ENCODE peak calls at places on chromosomes 11 and 22, in seven cellular contexts. T is brain microvascular endothelial cell, G is right atrium auricular region, Z is PC-9, V is AG10803, C is tibial nerve, W is keratinocyte. S is an unnamed sample.

GRCh38 chr11:113176971-113177370 is 137.4 kb upstream of the TTC12 start:
- DNase-seq in T (peak), V (peak), Z (peak), G (no peak), C (no peak), W (no peak), S (no peak)

GRCh38 chr11:1768141-1768469 is 4.4 kb upstream of the CTSD start:
- DNase-seq in T (no peak), V (no peak), W (no peak), G (no peak), C (no peak), Z (no peak), S (no peak)

GRCh38 chr11:29842061-29842460 is 174.8 kb downstream of the KCNA4 start:
- DNase-seq in W (no peak), C (no peak), V (no peak), G (no peak), T (no peak), Z (no peak), S (no peak)

GRCh38 chr11:123018702-123019101 is 37.1 kb upstream of the BSX start:
- DNase-seq in W (no peak), V (no peak), T (no peak), C (no peak), G (no peak), Z (no peak), S (no peak)

GRCh38 chr11:120270386-120270785 is 30.4 kb downstream of the POU2F3 start:
- DNase-seq in C (no peak), V (no peak), Z (no peak), W (no peak), G (no peak), T (no peak), S (no peak)

GRCh38 chr11:94183886-94184264 is 55.2 kb downstream of the PANX1 start:
- DNase-seq in V (peak), W (peak), Z (peak), C (peak), G (peak), T (peak), S (no peak)

GRCh38 chr22:26690654-26691376 is 33.4 kb downstream of the MIAT start:
- DNase-seq in C (no peak), V (no peak), W (no peak), G (no peak), T (no peak), Z (no peak), S (no peak)

GRCh38 chr11:133829566-133829965 is 15.7 kb downstream of the SPATA19 start:
- DNase-seq in W (no peak), C (no peak), T (no peak), V (no peak), G (no peak), Z (no peak), S (no peak)

GRCh38 chr11:11436715-11437313 is 83.8 kb upstream of the CSNK2A3 start:
- DNase-seq in G (no peak), W (no peak), T (no peak), C (no peak), V (no peak), Z (no peak), S (no peak)

GRCh38 chr11:33191456-33191855 is 30.2 kb upstream of the CSTF3 start:
- DNase-seq in W (no peak), T (no peak), G (no peak), C (no peak), V (no peak), Z (no peak), S (no peak)

GRCh38 chr22:44143117-44143495 is 37.6 kb upstream of the PARVG start:
- DNase-seq in T (no peak), G (no peak), C (no peak), Z (no peak), W (no peak), V (no peak), S (no peak)

GRCh38 chr22:31001124-31001770 is 32.2 kb downstream of the TUG1 start:
- DNase-seq in V (no peak), W (no peak), G (no peak), C (no peak), T (no peak), Z (no peak), S (no peak)

GRCh38 chr22:49576241-49577141 is 251.2 kb downstream of the BRD1 start:
- DNase-seq in Z (no peak), T (no peak), C (no peak), G (no peak), W (no peak), V (no peak), S (no peak)

GRCh38 chr22:27041745-27042144 is 384.4 kb downstream of the MIAT start:
- DNase-seq in V (no peak), G (peak), T (no peak), W (no peak), Z (no peak), C (no peak), S (no peak)

GRCh38 chr22:24807284-24807950 is 1.4 kb downstream of the SGSM1 start:
- DNase-seq in W (peak), V (no peak), T (peak), C (peak), G (no peak), Z (no peak), S (no peak)

GRCh38 chr11:126722956-126723664 is 277.5 kb downstream of the KIRREL3 start:
- DNase-seq in T (no peak), C (no peak), G (no peak), W (no peak), Z (no peak), V (no peak), S (no peak)

GRCh38 chr11:47924184-47924671 is 56.1 kb upstream of the PTPRJ start:
- DNase-seq in G (no peak), C (no peak), W (no peak), T (peak), Z (peak), V (peak), S (no peak)

GRCh38 chr11:26696330-26696729 is 25.5 kb downstream of the SLC5A12 start:
- DNase-seq in Z (no peak), V (no peak), C (no peak), T (no peak), G (no peak), W (no peak), S (no peak)

GRCh38 chr22:47277511-47277910 is 515.1 kb downstream of the TBC1D22A start:
- DNase-seq in G (no peak), V (no peak), W (no peak), T (no peak), C (no peak), Z (no peak), S (no peak)

GRCh38 chr11:60780065-60780464 is 5.1 kb upstream of the MS4A10 start:
- DNase-seq in Z (peak), C (no peak), V (no peak), G (no peak), T (no peak), W (no peak), S (no peak)

GRCh38 chr11:102111787-102112653 is 1.8 kb downstream of the YAP1 start:
- DNase-seq in G (no peak), V (peak), Z (peak), C (peak), W (peak), T (peak), S (peak)

GRCh38 chr22:25700996-25701815 is 40.8 kb upstream of the MYO18B start:
- DNase-seq in V (peak), T (peak), G (no peak), Z (no peak), W (no peak), C (no peak), S (peak)

GRCh38 chr11:96168623-96169022 is 174.4 kb downstream of the MAML2 start:
- DNase-seq in Z (peak), V (peak), W (no peak), T (peak), G (no peak), C (no peak), S (peak)

GRCh38 chr11:29305456-29306232 is 711.2 kb downstream of the KCNA4 start:
- DNase-seq in Z (no peak), T (no peak), V (no peak), W (no peak), G (no peak), C (no peak), S (no peak)

GRCh38 chr11:17838102-17838501 is 103.5 kb downstream of the KCNC1 start:
- DNase-seq in Z (no peak), V (no peak), W (no peak), C (no peak), G (no peak), T (no peak), S (no peak)

GRCh38 chr11:44138286-44138685 is 42.8 kb downstream of the EXT2 start:
- DNase-seq in C (no peak), W (no peak), Z (no peak), G (no peak), V (no peak), T (no peak), S (no peak)

GRCh38 chr11:61575886-61576516 is 4.9 kb downstream of the SYT7 start:
- DNase-seq in W (no peak), Z (no peak), V (no peak), C (no peak), G (no peak), T (no peak), S (no peak)

GRCh38 chr11:58922475-58922874 is 16.8 kb upstream of the GLYATL1 start:
- DNase-seq in C (no peak), G (no peak), T (no peak), W (no peak), V (no peak), Z (no peak), S (no peak)

GRCh38 chr11:69834811-69835800 is 15.9 kb upstream of the FGF3 start:
- DNase-seq in C (no peak), G (no peak), V (no peak), W (no peak), Z (no peak), T (no peak), S (no peak)

GRCh38 chr11:1055990-1056771 is 18.5 kb upstream of the MUC2 start:
- DNase-seq in C (peak), V (no peak), W (no peak), Z (no peak), G (no peak), T (no peak), S (no peak)

GRCh38 chr11:34343153-34343552 is 14.7 kb downstream of the ABTB2 start:
- DNase-seq in W (no peak), T (peak), G (no peak), V (peak), Z (peak), C (no peak), S (peak)

GRCh38 chr11:29449280-29450074 is 567.4 kb downstream of the KCNA4 start:
- DNase-seq in G (no peak), V (peak), T (no peak), W (no peak), C (no peak), Z (no peak), S (no peak)

GRCh38 chr11:2451916-2452694 is 7.3 kb downstream of the KCNQ1 start:
- DNase-seq in G (no peak), Z (no peak), T (no peak), C (no peak), V (no peak), W (no peak), S (no peak)

GRCh38 chr11:2166091-2166851 is 5.3 kb upstream of the INS start:
- DNase-seq in C (no peak), W (no peak), G (no peak), V (no peak), T (no peak), Z (no peak), S (no peak)

GRCh38 chr11:100640646-100641045 is 46.4 kb upstream of the ARHGAP42 start:
- DNase-seq in W (no peak), Z (no peak), G (no peak), V (no peak), C (no peak), T (no peak), S (no peak)

GRCh38 chr11:121958323-121958977 is 157.6 kb downstream of the BLID start:
- DNase-seq in T (no peak), V (no peak), C (no peak), W (no peak), G (no peak), Z (no peak), S (no peak)

GRCh38 chr22:39318507-39319283 is 728 bp downstream of the RPL3 start:
- DNase-seq in W (peak), Z (no peak), V (peak), G (no peak), T (peak), C (no peak), S (no peak)

GRCh38 chr22:39315389-39315788 is 4.0 kb downstream of the RPL3 start:
- DNase-seq in C (no peak), G (no peak), T (no peak), V (no peak), Z (no peak), W (peak), S (no peak)

GRCh38 chr22:39317756-39318506 is 1.5 kb downstream of the RPL3 start:
- DNase-seq in T (peak), V (peak), W (peak), G (no peak), C (no peak), Z (no peak), S (no peak)

GRCh38 chr22:39317084-39317755 is 2.2 kb downstream of the RPL3 start:
- DNase-seq in V (no peak), C (no peak), G (no peak), Z (peak), T (no peak), W (peak), S (no peak)

GRCh38 chr22:39316440-39317083 is 2.9 kb downstream of the RPL3 start:
- DNase-seq in Z (peak), T (peak), G (peak), C (peak), W (peak), V (peak), S (peak)
- H3K4me3 ChIP-seq in Z (peak), T (peak), G (no peak), C (no peak), W (peak), V (peak), S (peak)

GRCh38 chr11:62957147-62957546 is 27.6 kb downstream of the SLC22A6 start:
- DNase-seq in C (no peak), W (no peak), Z (no peak), G (no peak), T (no peak), V (no peak), S (no peak)
- TF ChIP-seq CTCF in C (no peak), W (no peak), Z (no peak), G (no peak), T (no peak), V (no peak), S (no peak)

DNA sequence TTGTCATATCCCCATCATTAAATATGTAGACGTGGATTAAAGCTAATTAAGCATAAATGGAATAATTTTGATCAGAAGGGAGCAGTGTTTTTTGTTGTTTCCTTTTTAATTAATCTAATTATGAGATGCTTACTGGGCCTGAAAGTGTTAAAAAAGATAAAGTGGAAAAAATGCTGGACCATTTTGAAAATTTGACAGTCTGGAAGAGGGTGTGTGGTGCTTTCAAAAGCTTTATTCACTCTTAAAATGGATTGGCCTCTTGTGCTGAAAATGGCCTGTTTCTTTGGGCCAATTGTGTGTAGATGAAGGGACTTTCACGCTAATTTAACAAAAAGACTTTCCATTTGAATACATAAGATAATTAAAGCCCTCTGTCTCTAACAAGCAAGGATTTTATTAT is 1.8 kb downstream of the TNRC6B start:
- DNase-seq in V (no peak), W (no peak), C (no peak), Z (no peak), G (no peak), T (no peak), S (no peak)
- H3K4me3 ChIP-seq in V (peak), W (peak), C (peak), Z (peak), G (peak), T (peak), S (peak)

GRCh38 chr11:40306938-40307548 is 1152.4 kb downstream of the LRRC4C start:
- DNase-seq in C (no peak), G (no peak), Z (no peak), W (no peak), T (peak), V (peak), S (no peak)
- TF ChIP-seq CTCF in C (peak), G (peak), Z (peak), W (peak), T (peak), V (peak), S (peak)

DNA sequence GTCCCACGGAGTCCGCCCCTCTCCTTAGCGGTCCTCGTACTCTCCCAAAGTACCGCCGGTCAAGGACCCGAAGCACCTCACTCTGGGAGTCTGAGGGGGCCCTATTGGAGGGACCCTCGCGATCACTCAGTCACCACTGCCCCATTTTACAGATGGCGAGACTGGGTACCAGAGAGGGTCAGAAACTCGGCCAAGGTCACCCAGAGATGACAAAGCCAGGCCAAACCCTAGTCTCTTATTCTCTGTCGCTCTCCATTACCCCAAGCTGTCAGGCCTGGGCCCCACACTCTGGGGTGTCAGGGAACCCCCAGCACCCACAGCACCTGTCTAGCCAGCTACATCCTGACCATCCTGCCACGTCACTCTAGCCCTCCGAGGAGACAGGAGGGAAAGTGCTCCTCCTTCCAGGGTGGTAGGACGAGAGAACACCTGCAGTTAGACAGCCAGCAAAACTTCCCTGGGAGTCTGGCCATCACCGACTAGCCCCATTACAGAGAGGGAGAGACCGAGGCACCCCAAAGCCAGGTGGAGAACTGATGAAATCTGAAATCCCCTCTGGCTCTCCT is 1.4 kb upstream of the KCNJ4 start:
- DNase-seq in C (no peak), Z (no peak), V (no peak), G (no peak), W (no peak), T (no peak), S (no peak)
- H3K4me3 ChIP-seq in C (no peak), Z (peak), V (no peak), G (peak), W (no peak), T (no peak), S (no peak)

DNA sequence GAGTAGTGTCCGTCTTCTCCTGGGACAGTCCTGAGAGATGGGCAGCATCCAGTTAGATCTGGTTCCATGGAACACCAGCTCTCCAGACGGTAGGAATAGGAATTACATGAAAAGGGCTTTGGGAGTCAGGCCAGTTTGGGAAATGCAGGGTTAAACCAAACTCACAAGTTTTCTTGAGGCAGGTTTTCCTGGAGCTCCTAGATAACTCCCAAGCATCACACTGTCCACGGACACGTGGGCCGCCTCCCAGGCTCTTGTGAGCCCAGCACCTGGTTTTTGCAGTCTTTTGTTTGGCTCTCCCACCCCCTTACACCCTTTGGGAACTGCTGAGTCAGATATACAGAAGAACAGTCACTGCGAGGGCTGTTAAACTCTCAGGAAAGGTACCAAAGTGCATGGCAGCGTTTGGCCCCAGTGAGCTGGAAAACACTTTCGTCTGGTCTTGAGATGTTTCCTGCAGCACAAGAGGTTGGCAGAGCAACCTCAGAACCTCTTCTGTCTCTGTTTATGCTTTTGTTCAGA is 90.0 kb downstream of the BCR start:
- DNase-seq in C (no peak), T (no peak), W (no peak), Z (no peak), G (no peak), V (no peak), S (no peak)
- TF ChIP-seq CTCF in C (no peak), T (peak), W (no peak), Z (no peak), G (no peak), V (peak), S (no peak)

GRCh38 chr22:23566716-23567475 is 13.2 kb downstream of the IGLL1 start:
- DNase-seq in C (no peak), Z (no peak), V (no peak), W (no peak), T (no peak), G (no peak), S (no peak)
- H3K4me3 ChIP-seq in C (peak), Z (no peak), V (no peak), W (no peak), T (no peak), G (peak), S (no peak)

GRCh38 chr11:84398017-84398626 is 1112.0 kb upstream of the CCDC90B start:
- DNase-seq in W (no peak), G (no peak), T (peak), Z (no peak), V (peak), C (no peak), S (peak)
- TF ChIP-seq CTCF in W (peak), G (peak), T (peak), Z (peak), V (peak), C (no peak), S (peak)